ENCODE peak calls at places on chromosomes 4 and X, in ten cellular contexts. D is left ventricle myocardium superior, E is GM10248, X is non-pigmented ciliary epithelial cell, B is NCI-H2107, T is GF-D8, S is uterus, Q is PC-3, K is fibroblast of villous mesenchyme, O is islet precursor cell. N is an unnamed sample.

GRCh38 chr4:113683143-113683542 is 78.4 kb downstream of the CAMK2D start:
- DNase-seq in D (no peak), E (peak), X (no peak), B (peak), T (no peak), S (no peak), Q (no peak), K (no peak), O (no peak), N (no peak)

GRCh38 chr4:72858328-72858727 is 211.2 kb downstream of the COX18 start:
- DNase-seq in D (no peak), E (no peak), X (peak), B (no peak), T (no peak), S (no peak), Q (peak), K (peak), O (no peak), N (peak)

GRCh38 chr4:182495111-182495510 is 251.9 kb downstream of the TENM3 start:
- DNase-seq in D (no peak), E (no peak), X (no peak), B (no peak), T (no peak), S (no peak), Q (no peak), K (no peak), O (no peak), N (no peak)

GRCh38 chr4:98919996-98920395 is 8.9 kb downstream of the EIF4E start:
- DNase-seq in D (no peak), E (no peak), X (no peak), B (no peak), T (no peak), S (no peak), Q (peak), K (peak), O (no peak), N (no peak)

GRCh38 chr4:155008389-155008788 is 200.0 kb upstream of the NPY2R start:
- DNase-seq in D (no peak), E (no peak), X (no peak), B (no peak), T (no peak), S (no peak), Q (no peak), K (no peak), O (no peak), N (no peak)

GRCh38 chr4:186920486-186920885 is 196.8 kb upstream of the FAT1 start:
- DNase-seq in D (no peak), E (no peak), X (no peak), B (no peak), T (no peak), S (no peak), Q (no peak), K (peak), O (no peak), N (peak)

GRCh38 chr4:73964862-73965611 is 16.8 kb downstream of the PF4 start:
- DNase-seq in D (no peak), E (no peak), X (no peak), B (no peak), T (no peak), S (no peak), Q (no peak), K (peak), O (peak), N (peak)

GRCh38 chrX:155148724-155149537 is 67.3 kb upstream of the VBP1 start:
- DNase-seq in D (no peak), E (peak), X (no peak), B (peak), T (no peak), S (no peak), Q (peak), K (peak), O (no peak), N (no peak)

GRCh38 chrX:149937881-149938426 is 337 bp downstream of the EOLA2 start:
- DNase-seq in D (peak), E (no peak), X (no peak), B (no peak), T (no peak), S (no peak), Q (no peak), K (peak), O (no peak), N (no peak)

GRCh38 chr4:15757084-15757483 is 21.0 kb upstream of the CD38 start:
- DNase-seq in D (no peak), E (no peak), X (no peak), B (no peak), T (no peak), S (no peak), Q (no peak), K (no peak), O (no peak), N (no peak)

GRCh38 chrX:46626566-46626965 is 53.0 kb downstream of the CHST7 start:
- DNase-seq in D (no peak), E (no peak), X (no peak), B (no peak), T (peak), S (no peak), Q (no peak), K (no peak), O (no peak), N (no peak)

N was measured in trophoblast cell.